ENCODE peak calls at places on chromosomes 13 and 19, in ten cellular contexts. B is PC-9; G is suprapubic skin; L is HFFc6; Y is ovary; Q is WERI-Rb-1; M is mammary epithelial cell; J is AG09309; C is epithelial cell of esophagus; S is CD8-positive, alpha-beta T cell. F is an unnamed sample.
A peak's percentile ranks its signal among the peaks of the same experiment; 100 is the strongest.

GRCh38 chr19:35555301-35556005 is 8.0 kb downstream of the ATP4A start:
- DNase-seq in B (peak; percentile 48), J (no peak), Y (no peak), G (no peak), C (no peak), L (no peak), S (no peak), M (peak; percentile 12), Q (peak; percentile 75), F (peak; percentile 83)

GRCh38 chr19:7815325-7815724 is 14.7 kb upstream of the EVI5L start:
- DNase-seq in C (no peak), L (no peak), M (no peak), Y (no peak), G (no peak), J (no peak), S (no peak), B (no peak), Q (no peak), F (no peak)

GRCh38 chr13:79197933-79198332 is 208.1 kb downstream of the RBM26 start:
- DNase-seq in S (no peak), B (no peak), Y (no peak), M (no peak), G (no peak), C (no peak), Q (no peak), L (no peak), J (no peak), F (no peak)

GRCh38 chr13:111893071-111893606 is 173.8 kb upstream of the SOX1 start:
- DNase-seq in Q (no peak), J (no peak), C (no peak), Y (no peak), S (no peak), B (no peak), G (peak; percentile 74), M (no peak), L (no peak), F (no peak)

GRCh38 chr13:27721681-27722080 is 70.6 kb upstream of the GSX1 start:
- DNase-seq in L (no peak), G (no peak), Y (no peak), M (no peak), J (no peak), Q (no peak), S (no peak), B (no peak), C (no peak), F (no peak)

GRCh38 chr13:110869805-110870706 is 44.8 kb downstream of the ANKRD10 start:
- DNase-seq in Q (no peak), B (peak; percentile 96), Y (peak; percentile 79), S (no peak), M (peak; percentile 100), J (peak; percentile 99), L (peak; percentile 100), C (peak; percentile 100), G (peak; percentile 86), F (peak; percentile 99)

GRCh38 chr19:36030264-36031148 is 2.2 kb downstream of the CLIP3 start:
- DNase-seq in J (no peak), Y (no peak), G (no peak), C (peak; percentile 41), L (peak; percentile 16), S (no peak), M (peak; percentile 53), B (no peak), Q (no peak), F (peak; percentile 92)

GRCh38 chr13:97978661-97979450 is 25.4 kb downstream of the IPO5 start:
- DNase-seq in C (no peak), Y (no peak), M (no peak), B (no peak), Q (no peak), L (peak; percentile 37), S (no peak), G (no peak), J (no peak), F (peak; percentile 68)

GRCh38 chr13:24167666-24168391 is 7.3 kb downstream of the SPATA13 start:
- DNase-seq in L (no peak), B (no peak), J (no peak), Q (no peak), M (no peak), S (no peak), C (no peak), Y (no peak), G (no peak), F (no peak)

GRCh38 chr13:65310663-65311328 is 1919.3 kb downstream of the PCDH9 start:
- DNase-seq in G (no peak), C (no peak), J (no peak), Q (no peak), Y (no peak), S (no peak), B (no peak), M (no peak), L (no peak), F (no peak)

GRCh38 chr13:105139380-105140285 is 1395.8 kb downstream of the EFNB2 start:
- DNase-seq in Q (peak; percentile 91), M (no peak), Y (no peak), S (peak; percentile 42), B (peak; percentile 53), L (peak; percentile 5), G (no peak), C (no peak), J (no peak), F (no peak)
- TF ChIP-seq CTCF in Q (peak; percentile 88), M (no peak), Y (no peak), S (no peak), B (peak; percentile 65), L (peak; percentile 60), G (no peak), C (no peak), J (peak; percentile 12), F (peak; percentile 46)

GRCh38 chr19:5249526-5249925 is 91.1 kb downstream of the PTPRS start:
- DNase-seq in C (no peak), M (no peak), J (no peak), G (no peak), L (no peak), S (no peak), Q (no peak), Y (no peak), B (no peak), F (no peak)
- TF ChIP-seq CTCF in C (no peak), M (no peak), J (no peak), G (no peak), L (no peak), S (no peak), Q (no peak), Y (no peak), B (no peak), F (no peak)

GRCh38 chr13:43675577-43675976 is 111.2 kb downstream of the ENOX1 start:
- DNase-seq in C (no peak), L (no peak), Q (no peak), G (no peak), J (no peak), M (no peak), B (no peak), S (no peak), Y (no peak), F (no peak)

DNA sequence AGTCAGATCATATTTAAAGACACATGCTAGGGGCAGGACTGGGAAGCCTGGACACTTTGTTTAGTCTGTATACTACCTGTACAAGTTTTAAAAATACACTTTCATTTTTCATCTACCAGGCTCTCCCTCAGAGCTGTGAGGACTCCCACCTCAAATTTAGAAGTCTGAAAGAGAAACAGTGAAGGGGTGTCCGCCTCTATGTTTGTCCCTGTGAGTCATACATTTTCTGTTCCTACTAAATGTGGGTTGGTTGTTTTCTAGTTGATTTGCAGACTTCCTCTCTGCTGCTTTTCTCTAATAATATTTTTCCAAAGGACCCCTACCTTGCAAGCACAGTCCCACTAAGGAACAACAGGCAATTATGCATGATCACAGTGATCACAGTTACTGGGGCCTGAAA is 110.5 kb downstream of the ENOX1 start:
- DNase-seq in J (no peak), B (no peak), L (no peak), Y (no peak), C (no peak), G (no peak), S (no peak), M (no peak), Q (no peak), F (no peak)
- TF ChIP-seq CTCF in J (no peak), B (no peak), L (no peak), Y (no peak), C (no peak), G (no peak), S (no peak), M (no peak), Q (no peak), F (no peak)

GRCh38 chr13:21243045-21243842 is 66.8 kb downstream of the MRPL57 start:
- DNase-seq in B (no peak), J (no peak), S (no peak), L (no peak), M (no peak), Q (no peak), C (peak; percentile 11), Y (no peak), G (no peak), F (no peak)

GRCh38 chr13:21243843-21244184 is 67.4 kb downstream of the MRPL57 start:
- DNase-seq in M (no peak), S (no peak), G (no peak), B (no peak), J (no peak), C (no peak), Q (no peak), Y (no peak), L (no peak), F (no peak)

GRCh38 chr13:21238267-21238666 is 61.8 kb downstream of the MRPL57 start:
- DNase-seq in G (no peak), J (no peak), L (no peak), S (no peak), Y (no peak), M (no peak), C (no peak), Q (no peak), B (no peak), F (no peak)

GRCh38 chr13:21240586-21240985 is 64.1 kb downstream of the MRPL57 start:
- DNase-seq in L (peak; percentile 70), C (peak; percentile 60), S (no peak), M (no peak), B (no peak), Y (no peak), G (no peak), J (peak; percentile 48), Q (no peak), F (no peak)

DNA sequence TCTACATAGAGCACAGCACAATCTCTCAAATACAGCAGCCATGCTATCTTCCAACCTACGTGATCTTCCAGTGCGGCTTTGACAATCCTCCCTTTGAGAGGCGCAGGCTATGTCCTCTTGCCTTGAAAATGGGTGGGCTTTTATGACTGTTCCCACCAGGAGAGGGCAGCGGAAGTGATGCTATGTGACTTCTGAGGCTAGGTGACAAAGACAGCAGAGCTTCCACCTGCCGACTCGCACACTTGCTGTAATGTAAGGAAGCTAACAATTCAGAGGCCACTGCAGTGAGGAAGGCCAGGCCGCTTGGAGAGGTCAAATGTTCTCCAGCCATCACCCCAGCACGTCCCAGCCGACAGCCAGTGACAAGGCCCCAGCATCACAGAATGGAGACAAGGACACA is 65.8 kb downstream of the MRPL57 start:
- DNase-seq in L (no peak), M (no peak), S (no peak), J (no peak), Q (peak; percentile 40), B (no peak), C (no peak), G (no peak), Y (no peak), F (no peak)
- TF ChIP-seq CTCF in L (no peak), M (no peak), S (no peak), J (no peak), Q (peak; percentile 52), B (no peak), C (no peak), G (no peak), Y (no peak), F (no peak)

GRCh38 chr13:92967923-92968322 is 258.7 kb upstream of the GPC6 start:
- DNase-seq in G (no peak), Q (peak; percentile 39), M (peak; percentile 9), J (peak; percentile 1), B (no peak), Y (no peak), L (no peak), C (peak; percentile 30), S (no peak), F (no peak)
- TF ChIP-seq CTCF in G (no peak), Q (peak; percentile 58), M (peak; percentile 21), J (peak; percentile 42), B (peak; percentile 23), Y (no peak), L (peak; percentile 25), C (peak; percentile 40), S (no peak), F (peak; percentile 46)

F was measured in osteoblast.